ENCODE peak calls at places on chromosome 6, in four cellular contexts. One of them, this sample, is unnamed.

GRCh38 chr6:79168695-79168980 is 65.8 kb downstream of the HMGN3 start:
- DNase-seq in heart right ventricle: no peak
- DNase-seq in activated T-cell treated with anti-CD3 and anti-CD28 coated beads for 24 hours: no peak
- DNase-seq in SW480: no peak
- DNase-seq in this sample: no peak

GRCh38 chr6:3825851-3826581 is 23.2 kb upstream of the FAM50B start:
- DNase-seq in heart right ventricle: peak
- DNase-seq in activated T-cell treated with anti-CD3 and anti-CD28 coated beads for 24 hours: no peak
- DNase-seq in SW480: peak
- DNase-seq in this sample: peak

GRCh38 chr6:53862517-53863457 is 68.0 kb downstream of the LRRC1 start:
- DNase-seq in heart right ventricle: no peak
- DNase-seq in activated T-cell treated with anti-CD3 and anti-CD28 coated beads for 24 hours: no peak
- DNase-seq in SW480: no peak
- DNase-seq in this sample: peak

GRCh38 chr6:150323205-150323604 is 45.6 kb upstream of the IYD start:
- DNase-seq in heart right ventricle: no peak
- DNase-seq in activated T-cell treated with anti-CD3 and anti-CD28 coated beads for 24 hours: no peak
- DNase-seq in SW480: no peak
- DNase-seq in this sample: no peak

GRCh38 chr6:8361259-8361658 is 74.1 kb downstream of the SLC35B3 start:
- DNase-seq in heart right ventricle: no peak
- DNase-seq in activated T-cell treated with anti-CD3 and anti-CD28 coated beads for 24 hours: no peak
- DNase-seq in SW480: no peak
- DNase-seq in this sample: no peak

GRCh38 chr6:143877584-143878271 is 13.5 kb downstream of the ZC2HC1B start:
- DNase-seq in heart right ventricle: no peak
- DNase-seq in activated T-cell treated with anti-CD3 and anti-CD28 coated beads for 24 hours: no peak
- DNase-seq in SW480: no peak
- DNase-seq in this sample: no peak

GRCh38 chr6:74764486-74764885 is 441.4 kb downstream of the COL12A1 start:
- DNase-seq in heart right ventricle: no peak
- DNase-seq in activated T-cell treated with anti-CD3 and anti-CD28 coated beads for 24 hours: no peak
- DNase-seq in SW480: no peak
- DNase-seq in this sample: no peak

GRCh38 chr6:4008324-4009047 is 70.5 kb downstream of the FAM217A start:
- DNase-seq in heart right ventricle: no peak
- DNase-seq in activated T-cell treated with anti-CD3 and anti-CD28 coated beads for 24 hours: no peak
- DNase-seq in SW480: peak
- DNase-seq in this sample: no peak

GRCh38 chr6:44663860-44664584 is 276.5 kb downstream of the CDC5L start:
- DNase-seq in heart right ventricle: no peak
- DNase-seq in activated T-cell treated with anti-CD3 and anti-CD28 coated beads for 24 hours: no peak
- DNase-seq in SW480: no peak
- DNase-seq in this sample: no peak

GRCh38 chr6:149060985-149061760 is 256.3 kb upstream of the TAB2 start:
- DNase-seq in heart right ventricle: peak
- DNase-seq in activated T-cell treated with anti-CD3 and anti-CD28 coated beads for 24 hours: no peak
- DNase-seq in SW480: peak
- DNase-seq in this sample: no peak

GRCh38 chr6:32945106-32945761 is 4.4 kb upstream of the HLA-DMB start:
- DNase-seq in heart right ventricle: no peak
- DNase-seq in activated T-cell treated with anti-CD3 and anti-CD28 coated beads for 24 hours: no peak
- DNase-seq in SW480: no peak
- DNase-seq in this sample: no peak

GRCh38 chr6:139429559-139430150 is 55.2 kb upstream of the CITED2 start:
- DNase-seq in heart right ventricle: no peak
- DNase-seq in activated T-cell treated with anti-CD3 and anti-CD28 coated beads for 24 hours: no peak
- DNase-seq in SW480: no peak
- DNase-seq in this sample: no peak

GRCh38 chr6:169981051-169981450 is 229.6 kb downstream of the ERMARD start:
- DNase-seq in heart right ventricle: no peak
- DNase-seq in activated T-cell treated with anti-CD3 and anti-CD28 coated beads for 24 hours: no peak
- DNase-seq in SW480: no peak
- DNase-seq in this sample: no peak

GRCh38 chr6:7254980-7255825 is 57.8 kb downstream of the SSR1 start:
- DNase-seq in heart right ventricle: peak
- DNase-seq in activated T-cell treated with anti-CD3 and anti-CD28 coated beads for 24 hours: no peak
- DNase-seq in SW480: no peak
- DNase-seq in this sample: no peak

GRCh38 chr6:130500693-130501092 is 134.9 kb downstream of the TMEM200A start:
- DNase-seq in heart right ventricle: no peak
- DNase-seq in activated T-cell treated with anti-CD3 and anti-CD28 coated beads for 24 hours: no peak
- DNase-seq in SW480: no peak
- DNase-seq in this sample: no peak

GRCh38 chr6:133980168-133980567 is 27.1 kb downstream of the TBPL1 start:
- DNase-seq in heart right ventricle: no peak
- DNase-seq in activated T-cell treated with anti-CD3 and anti-CD28 coated beads for 24 hours: no peak
- DNase-seq in SW480: no peak
- DNase-seq in this sample: no peak

GRCh38 chr6:167481527-167481926 is 156.6 kb downstream of the TTLL2 start:
- DNase-seq in heart right ventricle: peak
- DNase-seq in activated T-cell treated with anti-CD3 and anti-CD28 coated beads for 24 hours: no peak
- DNase-seq in SW480: no peak
- DNase-seq in this sample: no peak

GRCh38 chr6:15823838-15824414 is 161.1 kb upstream of the DTNBP1 start:
- DNase-seq in heart right ventricle: no peak
- DNase-seq in activated T-cell treated with anti-CD3 and anti-CD28 coated beads for 24 hours: no peak
- DNase-seq in SW480: no peak
- DNase-seq in this sample: no peak

This sample was measured in posterior cingulate gyrus.